ENCODE peak calls at places on chromosomes 3 and 15, in seven cellular contexts. One of them, this sample, is unnamed.

GRCh38 chr3:38397320-38397719 is 50.7 kb downstream of the XYLB start:
- DNase-seq in AG10803: peak
- DNase-seq in ascending aorta: no peak
- DNase-seq in IMR-90: peak
- DNase-seq in BJ: no peak
- DNase-seq in psoas muscle: no peak
- DNase-seq in Panc1: no peak
- DNase-seq in this sample: peak

GRCh38 chr3:134406331-134407246 is 32.3 kb upstream of the AMOTL2 start:
- DNase-seq in Panc1: no peak
- DNase-seq in AG10803: no peak
- DNase-seq in BJ: no peak
- DNase-seq in IMR-90: no peak
- DNase-seq in psoas muscle: peak
- DNase-seq in ascending aorta: no peak
- DNase-seq in this sample: no peak

GRCh38 chr3:119536757-119537156 is 22.7 kb downstream of the CD80 start:
- DNase-seq in psoas muscle: no peak
- DNase-seq in AG10803: no peak
- DNase-seq in ascending aorta: no peak
- DNase-seq in Panc1: no peak
- DNase-seq in IMR-90: no peak
- DNase-seq in BJ: no peak
- DNase-seq in this sample: no peak

GRCh38 chr3:184659797-184660301 is 52.0 kb downstream of the MAGEF1 start:
- DNase-seq in ascending aorta: no peak
- DNase-seq in BJ: no peak
- DNase-seq in psoas muscle: peak
- DNase-seq in Panc1: no peak
- DNase-seq in AG10803: peak
- DNase-seq in IMR-90: no peak
- DNase-seq in this sample: peak

GRCh38 chr15:76310470-76311070 is 699 bp downstream of the ETFA start:
- DNase-seq in psoas muscle: no peak
- DNase-seq in IMR-90: no peak
- DNase-seq in BJ: no peak
- DNase-seq in AG10803: peak
- DNase-seq in ascending aorta: no peak
- DNase-seq in Panc1: no peak
- DNase-seq in this sample: peak

GRCh38 chr3:151579571-151580270 is 118.9 kb upstream of the IGSF10 start:
- DNase-seq in psoas muscle: no peak
- DNase-seq in ascending aorta: no peak
- DNase-seq in Panc1: no peak
- DNase-seq in AG10803: peak
- DNase-seq in BJ: no peak
- DNase-seq in IMR-90: no peak
- DNase-seq in this sample: peak

GRCh38 chr3:133742351-133743091 is 3.7 kb upstream of the TF start:
- DNase-seq in psoas muscle: no peak
- DNase-seq in Panc1: no peak
- DNase-seq in BJ: no peak
- DNase-seq in ascending aorta: no peak
- DNase-seq in AG10803: peak
- DNase-seq in IMR-90: peak
- DNase-seq in this sample: peak

GRCh38 chr15:35293353-35294130 is 208.4 kb upstream of the NANOGP8 start:
- DNase-seq in IMR-90: peak
- DNase-seq in psoas muscle: no peak
- DNase-seq in Panc1: no peak
- DNase-seq in BJ: peak
- DNase-seq in AG10803: peak
- DNase-seq in ascending aorta: no peak
- DNase-seq in this sample: peak

GRCh38 chr3:79766474-79767193 is 1.2 kb downstream of the ROBO1 start:
- DNase-seq in Panc1: no peak
- DNase-seq in psoas muscle: no peak
- DNase-seq in BJ: no peak
- DNase-seq in AG10803: no peak
- DNase-seq in IMR-90: no peak
- DNase-seq in ascending aorta: no peak
- DNase-seq in this sample: peak

GRCh38 chr3:132135628-132136333 is 101.0 kb upstream of the CPNE4 start:
- DNase-seq in AG10803: peak
- DNase-seq in ascending aorta: no peak
- DNase-seq in psoas muscle: no peak
- DNase-seq in BJ: peak
- DNase-seq in IMR-90: peak
- DNase-seq in Panc1: peak
- DNase-seq in this sample: peak

GRCh38 chr3:58560771-58561311 is 16.4 kb downstream of the FAM107A start:
- DNase-seq in IMR-90: peak
- DNase-seq in psoas muscle: no peak
- DNase-seq in ascending aorta: no peak
- DNase-seq in AG10803: peak
- DNase-seq in Panc1: no peak
- DNase-seq in BJ: peak
- DNase-seq in this sample: peak

GRCh38 chr3:113873814-113874526 is 35.4 kb downstream of the GRAMD1C start:
- DNase-seq in BJ: no peak
- DNase-seq in ascending aorta: no peak
- DNase-seq in Panc1: no peak
- DNase-seq in psoas muscle: no peak
- DNase-seq in IMR-90: no peak
- DNase-seq in AG10803: no peak
- DNase-seq in this sample: no peak

GRCh38 chr3:149384167-149384566 is 6.7 kb upstream of the TM4SF1 start:
- DNase-seq in BJ: no peak
- DNase-seq in psoas muscle: no peak
- DNase-seq in ascending aorta: no peak
- DNase-seq in AG10803: no peak
- DNase-seq in IMR-90: no peak
- DNase-seq in Panc1: no peak
- DNase-seq in this sample: no peak

GRCh38 chr3:124887177-124887995 is at the start of gene ITGB5:
- DNase-seq in AG10803: peak
- DNase-seq in psoas muscle: peak
- DNase-seq in IMR-90: peak
- DNase-seq in Panc1: no peak
- DNase-seq in BJ: peak
- DNase-seq in ascending aorta: peak
- DNase-seq in this sample: peak

GRCh38 chr15:74869372-74869725 is 3.8 kb downstream of the SCAMP2 start:
- DNase-seq in IMR-90: no peak
- DNase-seq in ascending aorta: no peak
- DNase-seq in Panc1: no peak
- DNase-seq in psoas muscle: no peak
- DNase-seq in AG10803: no peak
- DNase-seq in BJ: no peak
- DNase-seq in this sample: peak
- H3K4me3 ChIP-seq in IMR-90: no peak
- H3K4me3 ChIP-seq in ascending aorta: no peak
- H3K4me3 ChIP-seq in Panc1: no peak
- H3K4me3 ChIP-seq in psoas muscle: peak
- H3K4me3 ChIP-seq in AG10803: no peak
- H3K4me3 ChIP-seq in BJ: no peak
- H3K4me3 ChIP-seq in this sample: no peak

GRCh38 chr3:141237701-141238521 is 6.3 kb downstream of the PXYLP1 start:
- DNase-seq in BJ: no peak
- DNase-seq in IMR-90: no peak
- DNase-seq in ascending aorta: no peak
- DNase-seq in Panc1: no peak
- DNase-seq in AG10803: no peak
- DNase-seq in psoas muscle: peak
- DNase-seq in this sample: no peak

GRCh38 chr3:141241248-141242034 is 9.8 kb downstream of the PXYLP1 start:
- DNase-seq in BJ: no peak
- DNase-seq in Panc1: no peak
- DNase-seq in IMR-90: no peak
- DNase-seq in ascending aorta: peak
- DNase-seq in AG10803: no peak
- DNase-seq in psoas muscle: peak
- DNase-seq in this sample: no peak

GRCh38 chr3:141240290-141241247 is 8.9 kb downstream of the PXYLP1 start:
- DNase-seq in ascending aorta: no peak
- DNase-seq in Panc1: no peak
- DNase-seq in AG10803: peak
- DNase-seq in IMR-90: peak
- DNase-seq in BJ: peak
- DNase-seq in psoas muscle: no peak
- DNase-seq in this sample: peak

GRCh38 chr3:141242035-141242721 is 10.6 kb downstream of the PXYLP1 start:
- DNase-seq in IMR-90: no peak
- DNase-seq in Panc1: no peak
- DNase-seq in BJ: no peak
- DNase-seq in psoas muscle: peak
- DNase-seq in ascending aorta: no peak
- DNase-seq in AG10803: peak
- DNase-seq in this sample: no peak

GRCh38 chr3:141239551-141240281 is 8.1 kb downstream of the PXYLP1 start:
- DNase-seq in ascending aorta: no peak
- DNase-seq in Panc1: no peak
- DNase-seq in BJ: no peak
- DNase-seq in AG10803: no peak
- DNase-seq in psoas muscle: no peak
- DNase-seq in IMR-90: no peak
- DNase-seq in this sample: no peak
- TF ChIP-seq CTCF in ascending aorta: no peak
- TF ChIP-seq CTCF in Panc1: no peak
- TF ChIP-seq CTCF in BJ: no peak
- TF ChIP-seq CTCF in AG10803: no peak
- TF ChIP-seq CTCF in psoas muscle: no peak
- TF ChIP-seq CTCF in IMR-90: no peak
- TF ChIP-seq CTCF in this sample: no peak

GRCh38 chr3:138938877-138939562 is 7.9 kb downstream of the FOXL2 start:
- DNase-seq in Panc1: no peak
- DNase-seq in BJ: no peak
- DNase-seq in psoas muscle: no peak
- DNase-seq in ascending aorta: no peak
- DNase-seq in AG10803: no peak
- DNase-seq in IMR-90: no peak
- DNase-seq in this sample: no peak
- H3K4me3 ChIP-seq in Panc1: no peak
- H3K4me3 ChIP-seq in BJ: no peak
- H3K4me3 ChIP-seq in psoas muscle: no peak
- H3K4me3 ChIP-seq in ascending aorta: no peak
- H3K4me3 ChIP-seq in AG10803: no peak
- H3K4me3 ChIP-seq in IMR-90: no peak
- H3K4me3 ChIP-seq in this sample: no peak

GRCh38 chr3:42719002-42719401 is 16.4 kb upstream of the HHATL start:
- DNase-seq in IMR-90: no peak
- DNase-seq in Panc1: no peak
- DNase-seq in BJ: no peak
- DNase-seq in ascending aorta: no peak
- DNase-seq in AG10803: no peak
- DNase-seq in psoas muscle: no peak
- DNase-seq in this sample: no peak
- TF ChIP-seq CTCF in IMR-90: no peak
- TF ChIP-seq CTCF in Panc1: no peak
- TF ChIP-seq CTCF in BJ: no peak
- TF ChIP-seq CTCF in ascending aorta: no peak
- TF ChIP-seq CTCF in AG10803: no peak
- TF ChIP-seq CTCF in psoas muscle: no peak
- TF ChIP-seq CTCF in this sample: no peak